ENCODE peak calls at places on chromosome 12, in nine cellular contexts. One of them, this sample, is unnamed.

GRCh38 chr12:104748790-104749189 is 209.3 kb downstream of the SLC41A2 start:
- DNase-seq in cardiac fibroblast: peak
- DNase-seq in GM23248: peak
- DNase-seq in kidney epithelial cell: no peak
- DNase-seq in fibroblast of pulmonary artery: no peak
- DNase-seq in ascending aorta: no peak
- DNase-seq in body of pancreas: no peak
- DNase-seq in NT2/D1: no peak
- DNase-seq in aorta: no peak
- DNase-seq in this sample: peak

GRCh38 chr12:69779928-69780327 is 41.3 kb downstream of the RAB3IP start:
- DNase-seq in kidney epithelial cell: no peak
- DNase-seq in aorta: no peak
- DNase-seq in NT2/D1: peak
- DNase-seq in fibroblast of pulmonary artery: peak
- DNase-seq in cardiac fibroblast: peak
- DNase-seq in ascending aorta: no peak
- DNase-seq in body of pancreas: no peak
- DNase-seq in GM23248: peak
- DNase-seq in this sample: peak

GRCh38 chr12:49917126-49917787 is 13.6 kb upstream of the FAIM2 start:
- DNase-seq in ascending aorta: no peak
- DNase-seq in body of pancreas: peak
- DNase-seq in aorta: peak
- DNase-seq in GM23248: no peak
- DNase-seq in NT2/D1: no peak
- DNase-seq in cardiac fibroblast: no peak
- DNase-seq in fibroblast of pulmonary artery: no peak
- DNase-seq in kidney epithelial cell: no peak
- DNase-seq in this sample: no peak

GRCh38 chr12:95956557-95957145 is 13.5 kb downstream of the AMDHD1 start:
- DNase-seq in GM23248: no peak
- DNase-seq in NT2/D1: no peak
- DNase-seq in kidney epithelial cell: no peak
- DNase-seq in ascending aorta: no peak
- DNase-seq in cardiac fibroblast: no peak
- DNase-seq in aorta: no peak
- DNase-seq in fibroblast of pulmonary artery: no peak
- DNase-seq in body of pancreas: no peak
- DNase-seq in this sample: no peak

GRCh38 chr12:6197996-6198395 is 2.2 kb upstream of the CD9 start:
- DNase-seq in aorta: peak
- DNase-seq in GM23248: no peak
- DNase-seq in fibroblast of pulmonary artery: no peak
- DNase-seq in NT2/D1: no peak
- DNase-seq in cardiac fibroblast: no peak
- DNase-seq in ascending aorta: no peak
- DNase-seq in kidney epithelial cell: no peak
- DNase-seq in body of pancreas: no peak
- DNase-seq in this sample: no peak

GRCh38 chr12:70576341-70577282 is 60.6 kb downstream of the PTPRB start:
- DNase-seq in kidney epithelial cell: peak
- DNase-seq in NT2/D1: peak
- DNase-seq in ascending aorta: no peak
- DNase-seq in aorta: no peak
- DNase-seq in body of pancreas: no peak
- DNase-seq in cardiac fibroblast: peak
- DNase-seq in fibroblast of pulmonary artery: peak
- DNase-seq in GM23248: peak
- DNase-seq in this sample: peak

GRCh38 chr12:26830783-26831601 is 2.0 kb downstream of the ITPR2 start:
- DNase-seq in kidney epithelial cell: no peak
- DNase-seq in aorta: no peak
- DNase-seq in cardiac fibroblast: no peak
- DNase-seq in body of pancreas: peak
- DNase-seq in ascending aorta: no peak
- DNase-seq in fibroblast of pulmonary artery: no peak
- DNase-seq in GM23248: no peak
- DNase-seq in NT2/D1: no peak
- DNase-seq in this sample: no peak

GRCh38 chr12:121209221-121209620 is 708 bp upstream of the P2RX4 start:
- DNase-seq in body of pancreas: no peak
- DNase-seq in NT2/D1: no peak
- DNase-seq in cardiac fibroblast: no peak
- DNase-seq in GM23248: no peak
- DNase-seq in ascending aorta: no peak
- DNase-seq in kidney epithelial cell: no peak
- DNase-seq in fibroblast of pulmonary artery: no peak
- DNase-seq in aorta: peak
- DNase-seq in this sample: no peak

GRCh38 chr12:7060353-7060954 is at the start of gene C1S:
- DNase-seq in kidney epithelial cell: peak
- DNase-seq in aorta: peak
- DNase-seq in fibroblast of pulmonary artery: peak
- DNase-seq in cardiac fibroblast: peak
- DNase-seq in body of pancreas: peak
- DNase-seq in ascending aorta: peak
- DNase-seq in GM23248: peak
- DNase-seq in NT2/D1: peak
- DNase-seq in this sample: peak

GRCh38 chr12:50633950-50634349 is 129.2 kb downstream of the DIP2B start:
- DNase-seq in GM23248: peak
- DNase-seq in fibroblast of pulmonary artery: peak
- DNase-seq in cardiac fibroblast: peak
- DNase-seq in NT2/D1: no peak
- DNase-seq in kidney epithelial cell: no peak
- DNase-seq in body of pancreas: no peak
- DNase-seq in ascending aorta: no peak
- DNase-seq in aorta: no peak
- DNase-seq in this sample: no peak

GRCh38 chr12:57612711-57613426 is 1.6 kb downstream of the ARHGEF25 start:
- DNase-seq in cardiac fibroblast: no peak
- DNase-seq in NT2/D1: no peak
- DNase-seq in GM23248: no peak
- DNase-seq in ascending aorta: no peak
- DNase-seq in aorta: no peak
- DNase-seq in kidney epithelial cell: no peak
- DNase-seq in body of pancreas: no peak
- DNase-seq in fibroblast of pulmonary artery: no peak
- DNase-seq in this sample: no peak

GRCh38 chr12:39840422-39840821 is 220.8 kb upstream of the ABCD2 start:
- DNase-seq in NT2/D1: no peak
- DNase-seq in kidney epithelial cell: no peak
- DNase-seq in ascending aorta: no peak
- DNase-seq in GM23248: no peak
- DNase-seq in body of pancreas: no peak
- DNase-seq in cardiac fibroblast: peak
- DNase-seq in fibroblast of pulmonary artery: peak
- DNase-seq in aorta: no peak
- DNase-seq in this sample: no peak

GRCh38 chr12:39835517-39836489 is 216.2 kb upstream of the ABCD2 start:
- DNase-seq in body of pancreas: no peak
- DNase-seq in aorta: no peak
- DNase-seq in ascending aorta: no peak
- DNase-seq in GM23248: no peak
- DNase-seq in cardiac fibroblast: no peak
- DNase-seq in NT2/D1: no peak
- DNase-seq in fibroblast of pulmonary artery: no peak
- DNase-seq in kidney epithelial cell: no peak
- DNase-seq in this sample: no peak

DNA sequence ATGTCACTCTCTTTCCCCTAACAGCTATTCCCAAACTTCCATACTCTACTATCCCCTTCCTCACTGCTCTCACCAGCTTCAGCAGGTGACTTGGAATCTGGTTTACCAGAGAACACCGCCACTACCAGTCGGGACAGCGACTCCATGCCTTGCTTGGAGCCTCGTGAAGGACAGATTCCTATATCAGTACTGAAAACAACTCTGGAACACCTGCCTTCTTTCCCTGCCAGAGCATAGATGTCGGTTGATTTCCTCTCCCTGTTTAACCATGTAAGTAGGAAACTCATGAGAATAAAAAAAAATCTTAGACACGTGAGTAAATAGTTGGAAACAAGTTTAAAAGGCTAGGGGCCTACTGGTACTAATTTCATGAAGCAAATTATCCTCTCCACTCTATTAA is 219.5 kb upstream of the ABCD2 start:
- DNase-seq in ascending aorta: no peak
- DNase-seq in aorta: no peak
- DNase-seq in kidney epithelial cell: no peak
- DNase-seq in fibroblast of pulmonary artery: no peak
- DNase-seq in cardiac fibroblast: no peak
- DNase-seq in body of pancreas: peak
- DNase-seq in GM23248: no peak
- DNase-seq in NT2/D1: no peak
- DNase-seq in this sample: no peak
- H3K4me3 ChIP-seq in ascending aorta: no peak
- H3K4me3 ChIP-seq in aorta: no peak
- H3K4me3 ChIP-seq in kidney epithelial cell: no peak
- H3K4me3 ChIP-seq in fibroblast of pulmonary artery: no peak
- H3K4me3 ChIP-seq in cardiac fibroblast: no peak
- H3K4me3 ChIP-seq in body of pancreas: no peak
- H3K4me3 ChIP-seq in GM23248: no peak
- H3K4me3 ChIP-seq in NT2/D1: no peak
- H3K4me3 ChIP-seq in this sample: no peak

DNA sequence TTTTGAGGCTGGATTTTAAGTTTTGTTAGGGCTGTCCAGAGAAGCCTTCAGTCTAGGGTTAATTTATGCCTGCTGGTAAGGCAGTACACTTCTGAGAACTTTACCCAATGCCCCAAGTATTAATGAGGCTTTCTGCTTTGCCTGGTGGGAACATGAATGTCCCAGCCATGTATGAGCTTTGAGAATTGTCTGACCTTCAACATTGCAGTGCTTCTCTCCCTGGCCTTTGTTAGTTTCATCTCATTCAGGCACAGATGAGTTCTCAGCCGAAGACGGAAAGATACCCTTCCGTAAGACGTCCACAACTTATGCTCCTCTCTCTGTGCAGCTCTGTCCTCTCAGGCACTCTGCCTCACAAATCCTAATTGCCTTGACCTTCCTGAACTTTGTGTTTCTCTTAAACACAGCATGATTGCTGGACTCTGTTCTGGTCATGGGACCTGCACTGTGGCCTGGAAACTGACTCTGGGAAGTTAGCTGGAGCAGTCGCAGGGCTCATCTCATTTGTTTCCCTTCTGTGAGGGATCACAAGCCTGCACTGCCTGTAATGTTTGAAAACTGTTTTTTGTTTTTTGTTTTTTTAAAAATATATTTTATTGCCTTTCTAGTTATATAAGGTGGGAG is 15.7 kb downstream of the CHPT1 start:
- DNase-seq in body of pancreas: no peak
- DNase-seq in GM23248: no peak
- DNase-seq in ascending aorta: no peak
- DNase-seq in fibroblast of pulmonary artery: no peak
- DNase-seq in kidney epithelial cell: no peak
- DNase-seq in NT2/D1: no peak
- DNase-seq in aorta: no peak
- DNase-seq in cardiac fibroblast: no peak
- DNase-seq in this sample: no peak
- H3K4me3 ChIP-seq in body of pancreas: no peak
- H3K4me3 ChIP-seq in GM23248: no peak
- H3K4me3 ChIP-seq in ascending aorta: no peak
- H3K4me3 ChIP-seq in fibroblast of pulmonary artery: no peak
- H3K4me3 ChIP-seq in kidney epithelial cell: no peak
- H3K4me3 ChIP-seq in NT2/D1: no peak
- H3K4me3 ChIP-seq in aorta: no peak
- H3K4me3 ChIP-seq in cardiac fibroblast: no peak
- H3K4me3 ChIP-seq in this sample: no peak

GRCh38 chr12:122981036-122981471 is 573 bp downstream of the ARL6IP4 start:
- DNase-seq in NT2/D1: no peak
- DNase-seq in fibroblast of pulmonary artery: peak
- DNase-seq in kidney epithelial cell: no peak
- DNase-seq in ascending aorta: no peak
- DNase-seq in aorta: no peak
- DNase-seq in body of pancreas: no peak
- DNase-seq in cardiac fibroblast: peak
- DNase-seq in GM23248: peak
- DNase-seq in this sample: no peak

GRCh38 chr12:122981587-122982493 is 1.4 kb downstream of the ARL6IP4 start:
- DNase-seq in ascending aorta: no peak
- DNase-seq in body of pancreas: peak
- DNase-seq in fibroblast of pulmonary artery: no peak
- DNase-seq in cardiac fibroblast: no peak
- DNase-seq in kidney epithelial cell: no peak
- DNase-seq in aorta: no peak
- DNase-seq in GM23248: peak
- DNase-seq in NT2/D1: no peak
- DNase-seq in this sample: no peak

GRCh38 chr12:122982963-122983788 is 2.7 kb downstream of the ARL6IP4 start:
- DNase-seq in ascending aorta: no peak
- DNase-seq in GM23248: no peak
- DNase-seq in kidney epithelial cell: no peak
- DNase-seq in fibroblast of pulmonary artery: no peak
- DNase-seq in aorta: no peak
- DNase-seq in NT2/D1: no peak
- DNase-seq in body of pancreas: peak
- DNase-seq in cardiac fibroblast: no peak
- DNase-seq in this sample: no peak

GRCh38 chr12:122983789-122984515 is 3.5 kb downstream of the ARL6IP4 start:
- DNase-seq in ascending aorta: no peak
- DNase-seq in fibroblast of pulmonary artery: no peak
- DNase-seq in kidney epithelial cell: no peak
- DNase-seq in cardiac fibroblast: peak
- DNase-seq in GM23248: no peak
- DNase-seq in NT2/D1: no peak
- DNase-seq in aorta: no peak
- DNase-seq in body of pancreas: no peak
- DNase-seq in this sample: no peak

DNA sequence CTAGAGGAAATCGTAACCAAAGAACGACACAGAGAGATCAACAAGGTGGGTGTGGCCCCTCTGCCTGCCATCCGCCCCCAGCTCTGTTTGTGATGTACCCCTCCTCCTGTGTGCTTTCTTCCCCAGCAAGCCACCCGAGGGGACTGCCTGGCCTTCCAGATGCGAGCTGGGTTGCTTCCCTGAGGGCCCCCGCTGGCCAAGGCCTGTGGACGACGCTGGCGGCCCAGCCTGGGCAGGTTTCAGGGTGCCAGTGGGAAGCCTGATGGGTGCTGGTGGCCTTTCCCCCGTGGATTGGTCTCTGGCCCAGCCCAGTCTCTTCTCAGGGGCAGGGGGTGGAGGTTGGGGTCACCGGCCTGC is 2.0 kb downstream of the ARL6IP4 start:
- DNase-seq in body of pancreas: peak
- DNase-seq in NT2/D1: no peak
- DNase-seq in GM23248: no peak
- DNase-seq in aorta: no peak
- DNase-seq in ascending aorta: no peak
- DNase-seq in cardiac fibroblast: no peak
- DNase-seq in fibroblast of pulmonary artery: no peak
- DNase-seq in kidney epithelial cell: no peak
- DNase-seq in this sample: no peak
- H3K4me3 ChIP-seq in body of pancreas: no peak
- H3K4me3 ChIP-seq in NT2/D1: no peak
- H3K4me3 ChIP-seq in GM23248: peak
- H3K4me3 ChIP-seq in aorta: no peak
- H3K4me3 ChIP-seq in ascending aorta: no peak
- H3K4me3 ChIP-seq in cardiac fibroblast: peak
- H3K4me3 ChIP-seq in fibroblast of pulmonary artery: peak
- H3K4me3 ChIP-seq in kidney epithelial cell: no peak
- H3K4me3 ChIP-seq in this sample: peak

GRCh38 chr12:111031956-111032919 is 111.9 kb upstream of the MYL2 start:
- DNase-seq in GM23248: no peak
- DNase-seq in fibroblast of pulmonary artery: no peak
- DNase-seq in kidney epithelial cell: no peak
- DNase-seq in NT2/D1: no peak
- DNase-seq in body of pancreas: no peak
- DNase-seq in aorta: no peak
- DNase-seq in cardiac fibroblast: no peak
- DNase-seq in ascending aorta: no peak
- DNase-seq in this sample: no peak
- H3K4me3 ChIP-seq in GM23248: no peak
- H3K4me3 ChIP-seq in fibroblast of pulmonary artery: no peak
- H3K4me3 ChIP-seq in kidney epithelial cell: no peak
- H3K4me3 ChIP-seq in NT2/D1: no peak
- H3K4me3 ChIP-seq in body of pancreas: no peak
- H3K4me3 ChIP-seq in aorta: no peak
- H3K4me3 ChIP-seq in cardiac fibroblast: no peak
- H3K4me3 ChIP-seq in ascending aorta: no peak
- H3K4me3 ChIP-seq in this sample: no peak

This sample was measured in skeletal muscle cell.